ENCODE peak calls at places on chromosome 11, in eight cellular contexts. G, W, S, F, O, X, N and B are unnamed samples.

GRCh38 chr11:57513446-57513795 is 2.1 kb downstream of the SLC43A1 start:
- DNase-seq in G (no peak), W (no peak), S (no peak), F (no peak), O (no peak), X (no peak), N (no peak), B (no peak)

GRCh38 chr11:8757047-8757446 is 74.5 kb downstream of the RPL27A start:
- DNase-seq in G (no peak), W (no peak), S (no peak), F (no peak), O (peak; percentile 72), X (no peak), N (no peak), B (peak; percentile 13)

GRCh38 chr11:33670250-33671011 is 30.2 kb downstream of the C11orf91 start:
- DNase-seq in G (no peak), W (peak; percentile 53), S (no peak), F (no peak), O (peak; percentile 88), X (no peak), N (no peak), B (peak; percentile 58)

GRCh38 chr11:70530010-70530409 is 131.7 kb downstream of the CTTN start:
- DNase-seq in G (no peak), W (no peak), S (no peak), F (no peak), O (no peak), X (no peak), N (no peak), B (no peak)

GRCh38 chr11:35781342-35782171 is 119.0 kb downstream of the TRIM44 start:
- DNase-seq in G (no peak), W (peak; percentile 69), S (no peak), F (no peak), O (peak; percentile 93), X (no peak), N (no peak), B (peak; percentile 51)

GRCh38 chr11:16603890-16604783 is 134.3 kb upstream of the C11orf58 start:
- DNase-seq in G (peak; percentile 30), W (peak; percentile 27), S (peak; percentile 60), F (no peak), O (peak; percentile 54), X (no peak), N (peak; percentile 75), B (peak; percentile 39)

GRCh38 chr11:106398396-106399074 is 321.1 kb downstream of the AASDHPPT start:
- DNase-seq in G (no peak), W (no peak), S (no peak), F (no peak), O (peak; percentile 76), X (no peak), N (no peak), B (no peak)

GRCh38 chr11:115411114-115411513 is 93.1 kb downstream of the CADM1 start:
- DNase-seq in G (no peak), W (no peak), S (no peak), F (no peak), O (no peak), X (no peak), N (no peak), B (no peak)

GRCh38 chr11:16969010-16970004 is 44.9 kb downstream of the PLEKHA7 start:
- DNase-seq in G (no peak), W (no peak), S (no peak), F (no peak), O (no peak), X (no peak), N (no peak), B (no peak)

GRCh38 chr11:66479741-66480115 is 506 bp upstream of the DPP3 start:
- DNase-seq in G (no peak), W (no peak), S (no peak), F (no peak), O (no peak), X (no peak), N (no peak), B (peak; percentile 39)

GRCh38 chr11:101862410-101863233 is 52.2 kb upstream of the CEP126 start:
- DNase-seq in G (peak; percentile 11), W (peak; percentile 64), S (no peak), F (no peak), O (peak; percentile 90), X (no peak), N (no peak), B (peak; percentile 71)

GRCh38 chr11:126862664-126863247 is 137.8 kb downstream of the KIRREL3 start:
- DNase-seq in G (no peak), W (peak; percentile 76), S (no peak), F (no peak), O (no peak), X (no peak), N (no peak), B (no peak)

GRCh38 chr11:76629133-76629852 is 41.3 kb downstream of the LRRC32 start:
- DNase-seq in G (no peak), W (no peak), S (no peak), F (no peak), O (peak; percentile 58), X (no peak), N (peak; percentile 80), B (peak; percentile 14)

GRCh38 chr11:1077417-1078119 is 2.9 kb downstream of the MUC2 start:
- DNase-seq in G (no peak), W (peak; percentile 36), S (peak; percentile 6), F (no peak), O (no peak), X (no peak), N (no peak), B (no peak)

GRCh38 chr11:8080674-8081590 is at the start of gene TUB:
- DNase-seq in G (peak; percentile 26), W (no peak), S (no peak), F (no peak), O (peak; percentile 39), X (no peak), N (no peak), B (no peak)

GRCh38 chr11:32752001-32752400 is 42.5 kb downstream of the CCDC73 start:
- DNase-seq in G (no peak), W (no peak), S (no peak), F (no peak), O (no peak), X (no peak), N (no peak), B (no peak)

GRCh38 chr11:119599864-119600593 is 129.0 kb downstream of the NECTIN1 start:
- DNase-seq in G (no peak), W (no peak), S (no peak), F (no peak), O (no peak), X (no peak), N (no peak), B (no peak)

GRCh38 chr11:14541180-14541579 is 21.0 kb upstream of the PSMA1 start:
- DNase-seq in G (no peak), W (no peak), S (peak; percentile 21), F (no peak), O (no peak), X (no peak), N (peak; percentile 73), B (no peak)

GRCh38 chr11:65859812-65860277 is 388 bp upstream of the MUS81 start:
- DNase-seq in G (no peak), W (no peak), S (no peak), F (no peak), O (no peak), X (no peak), N (peak; percentile 67), B (no peak)

GRCh38 chr11:47415949-47416472 is 7.6 kb downstream of the SLC39A13 start:
- DNase-seq in G (no peak), W (peak; percentile 96), S (peak; percentile 73), F (peak; percentile 83), O (peak; percentile 98), X (no peak), N (peak; percentile 93), B (peak; percentile 94)

GRCh38 chr11:118051611-118052461 is 25.0 kb upstream of the TMPRSS4 start:
- DNase-seq in G (no peak), W (no peak), S (no peak), F (peak; percentile 20), O (no peak), X (peak; percentile 48), N (no peak), B (no peak)